ENCODE peak calls at places on chromosomes 6 and 20, in eight cellular contexts. K is right atrium auricular region, S is fibroblast of lung, V is ascending aorta, L is Caco-2, G is left ventricle myocardium inferior, M is HCT116, N is right cardiac atrium. J is an unnamed sample. For H3K4me1, the result is how much of the 10 kb centered on the place peaks cover.

GRCh38 chr6:31806470-31807272 is at the start of gene LSM2:
- DNase-seq in M (peak), K (peak), S (peak), G (peak), V (peak), L (peak), N (peak), J (peak)

GRCh38 chr6:108193120-108193519 is 27.3 kb downstream of the NR2E1 start:
- DNase-seq in M (no peak), G (no peak), S (no peak), V (no peak), L (no peak), K (no peak), N (no peak), J (no peak)

GRCh38 chr20:51749674-51750036 is 18.5 kb downstream of the ATP9A start:
- DNase-seq in K (no peak), N (no peak), L (no peak), S (peak), V (no peak), G (no peak), M (no peak), J (no peak)

GRCh38 chr20:63086421-63087235 is 79.9 kb upstream of the BHLHE23 start:
- DNase-seq in S (no peak), G (peak), N (peak), M (no peak), L (no peak), V (no peak), K (no peak), J (no peak)

GRCh38 chr20:6769953-6770831 is 2.7 kb downstream of the BMP2 start:
- DNase-seq in G (peak), V (no peak), S (peak), K (no peak), N (peak), L (peak), M (no peak), J (no peak)

GRCh38 chr20:59819496-59820203 is 113.8 kb downstream of the SYCP2 start:
- DNase-seq in G (no peak), N (no peak), K (peak), S (no peak), V (no peak), L (no peak), M (no peak), J (peak)

GRCh38 chr6:90263653-90264052 is 33.0 kb downstream of the BACH2 start:
- DNase-seq in K (no peak), V (no peak), G (no peak), M (no peak), N (no peak), L (no peak), S (peak), J (no peak)

GRCh38 chr6:33172307-33173227 is 19.7 kb downstream of the COL11A2 start:
- DNase-seq in V (no peak), M (peak), K (no peak), N (peak), S (peak), L (peak), G (no peak), J (no peak)

GRCh38 chr20:62515280-62515679 is 39.5 kb upstream of the GATA5 start:
- DNase-seq in N (no peak), S (no peak), K (no peak), L (no peak), M (no peak), G (no peak), V (no peak), J (no peak)

GRCh38 chr6:81534934-81535465 is 217.5 kb downstream of the TENT5A start:
- DNase-seq in L (no peak), G (no peak), K (no peak), S (no peak), N (no peak), V (no peak), M (no peak), J (no peak)

GRCh38 chr20:1266167-1266973 is at the start of gene SNPH:
- DNase-seq in K (peak), S (peak), N (peak), M (peak), V (no peak), L (peak), G (peak), J (no peak)

GRCh38 chr6:159953091-159953581 is 15.7 kb upstream of the IGF2R start:
- DNase-seq in L (no peak), M (no peak), K (no peak), N (peak), V (no peak), G (peak), S (peak), J (no peak)

GRCh38 chr6:22153384-22154158 is 143.3 kb downstream of the PRL start:
- DNase-seq in L (no peak), K (no peak), M (no peak), S (no peak), N (no peak), V (no peak), G (no peak), J (no peak)

GRCh38 chr6:106496791-106497190 is 132.5 kb downstream of the RTN4IP1 start:
- DNase-seq in S (no peak), L (no peak), M (no peak), V (no peak), G (no peak), N (no peak), K (no peak), J (no peak)

GRCh38 chr6:53241936-53242335 is 93.3 kb upstream of the GCM1 start:
- DNase-seq in M (no peak), S (no peak), K (no peak), N (no peak), L (no peak), G (no peak), V (no peak), J (no peak)

GRCh38 chr20:62640870-62641748 is 1.2 kb upstream of the SLCO4A1 start:
- DNase-seq in S (no peak), L (no peak), G (no peak), K (no peak), N (peak), V (no peak), M (no peak), J (no peak)

GRCh38 chr6:39083111-39083702 is 31.8 kb downstream of the SAYSD1 start:
- DNase-seq in K (no peak), L (no peak), N (peak), M (no peak), V (no peak), G (no peak), S (no peak), J (peak)

GRCh38 chr20:8473459-8473858 is 341.4 kb downstream of the PLCB1 start:
- DNase-seq in S (peak), G (no peak), K (no peak), N (no peak), M (no peak), L (no peak), V (no peak), J (no peak)

GRCh38 chr6:5672581-5673011 is 334.1 kb downstream of the NRN1 start:
- DNase-seq in L (no peak), V (no peak), K (no peak), S (peak), N (no peak), G (no peak), M (no peak), J (no peak)

GRCh38 chr6:170257376-170257775 is 33.5 kb downstream of the DLL1 start:
- DNase-seq in K (no peak), M (no peak), V (no peak), G (no peak), S (no peak), L (no peak), N (no peak), J (no peak)

GRCh38 chr20:37234254-37234581 is 27.4 kb downstream of the GHRH start:
- DNase-seq in M (no peak), G (no peak), N (no peak), S (no peak), L (no peak), V (no peak), K (no peak), J (no peak)

GRCh38 chr20:51402201-51402600 is 140.3 kb downstream of the NFATC2 start:
- DNase-seq in N (no peak), S (peak), L (no peak), V (no peak), G (no peak), K (no peak), M (no peak), J (no peak)

GRCh38 chr6:163438940-163439335 is 24.4 kb downstream of the QKI start:
- DNase-seq in K (no peak), N (peak), V (no peak), M (no peak), G (peak), L (no peak), S (peak), J (no peak)

GRCh38 chr20:38229376-38230252 is 30.9 kb downstream of the KIAA1755 start:
- DNase-seq in L (peak), N (no peak), M (no peak), G (no peak), K (no peak), V (no peak), S (no peak), J (no peak)

GRCh38 chr20:7379621-7380220 is 560.5 kb downstream of the HAO1 start:
- DNase-seq in M (no peak), L (no peak), S (peak), V (no peak), N (no peak), K (no peak), G (no peak), J (no peak)

GRCh38 chr6:45677381-45677992 is 299.8 kb upstream of the SUPT3H start:
- DNase-seq in K (no peak), G (peak), S (peak), M (no peak), N (no peak), V (no peak), L (no peak), J (peak)

GRCh38 chr6:53530346-53530745 is 14.6 kb downstream of the GCLC start:
- DNase-seq in G (peak), N (no peak), V (no peak), S (peak), L (no peak), M (no peak), K (no peak), J (no peak)

GRCh38 chr20:64044484-64045247 is 4.8 kb downstream of the SOX18 start:
- DNase-seq in V (no peak), K (no peak), G (no peak), N (peak), M (peak), L (no peak), S (peak), J (no peak)

GRCh38 chr6:9507136-9507895 is 907.6 kb downstream of the TFAP2A start:
- DNase-seq in N (no peak), M (no peak), L (no peak), V (no peak), S (no peak), G (no peak), K (no peak), J (no peak)

GRCh38 chr6:158068893-158069799 is 87.5 kb downstream of the SYNJ2 start:
- DNase-seq in N (peak), S (peak), G (no peak), V (peak), M (no peak), L (no peak), K (no peak), J (no peak)

GRCh38 chr20:15045246-15045645 is 707.8 kb upstream of the FLRT3 start:
- DNase-seq in S (no peak), L (no peak), N (peak), M (no peak), K (peak), V (no peak), G (peak), J (no peak)

GRCh38 chr6:119610265-119610664 is 260.7 kb upstream of the MAN1A1 start:
- DNase-seq in K (no peak), M (no peak), V (no peak), S (no peak), N (no peak), L (no peak), G (no peak), J (no peak)

GRCh38 chr6:151005126-151005525 is 139.6 kb downstream of the MTHFD1L start:
- DNase-seq in S (no peak), V (no peak), M (no peak), N (no peak), K (no peak), G (no peak), L (no peak), J (no peak)

GRCh38 chr6:151005896-151006632 is 140.6 kb downstream of the MTHFD1L start:
- DNase-seq in S (no peak), G (no peak), M (no peak), L (no peak), K (no peak), N (no peak), V (no peak), J (no peak)

GRCh38 chr6:151002562-151002961 is 137.1 kb downstream of the MTHFD1L start:
- DNase-seq in N (no peak), G (no peak), L (no peak), V (no peak), S (no peak), M (no peak), K (no peak), J (no peak)

GRCh38 chr6:151007069-151007468 is 141.6 kb downstream of the MTHFD1L start:
- DNase-seq in M (no peak), L (no peak), K (no peak), S (no peak), V (no peak), N (no peak), G (no peak), J (no peak)

DNA sequence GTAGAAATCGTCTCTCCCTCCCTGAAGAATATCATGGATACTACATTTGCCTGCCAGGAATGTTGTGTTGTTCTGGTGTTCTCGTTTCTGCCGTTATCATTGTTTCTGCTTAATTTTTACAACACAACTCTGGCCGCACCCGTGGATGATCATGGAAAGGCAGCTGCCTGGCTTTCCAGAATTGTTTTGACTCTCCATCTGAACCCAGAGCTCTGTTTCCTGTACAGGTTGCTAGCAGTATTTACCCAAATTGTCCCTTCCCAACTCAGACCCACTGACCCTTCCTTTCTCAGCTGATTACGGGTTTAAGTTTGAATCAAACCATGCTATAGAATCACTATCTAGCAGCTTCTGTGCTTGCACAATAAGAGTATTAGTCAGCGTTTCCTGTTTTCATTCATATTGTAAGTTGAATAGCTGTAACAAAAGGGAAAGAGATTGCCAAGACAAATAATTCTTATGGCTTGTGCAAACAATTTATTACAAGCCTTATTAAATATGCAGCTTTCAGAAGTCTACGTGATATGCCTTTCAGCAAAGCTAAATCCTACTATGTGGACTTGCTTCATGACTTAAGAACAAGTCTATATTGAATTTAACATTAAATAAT is 139.0 kb downstream of the MTHFD1L start:
- DNase-seq in M (no peak), G (no peak), K (peak), S (peak), V (no peak), L (no peak), N (no peak), J (no peak)
- H3K4me1 ChIP-seq in M (under half), G (under half), K (under half), S (under half), V (under half), L (under half), N (under half), J (under half)

GRCh38 chr6:101117397-101118185 is 236.5 kb upstream of the ASCC3 start:
- DNase-seq in N (peak), S (no peak), M (no peak), K (no peak), G (no peak), V (no peak), L (no peak), J (no peak)

GRCh38 chr6:101125380-101125971 is 244.3 kb upstream of the ASCC3 start:
- DNase-seq in N (no peak), M (no peak), L (no peak), S (no peak), G (no peak), V (no peak), K (no peak), J (no peak)

GRCh38 chr6:101116337-101116736 is 235.2 kb upstream of the ASCC3 start:
- DNase-seq in L (no peak), K (no peak), N (no peak), V (no peak), G (no peak), S (no peak), M (no peak), J (no peak)

GRCh38 chr6:101126501-101126900 is 245.4 kb upstream of the ASCC3 start:
- DNase-seq in M (no peak), K (no peak), L (no peak), N (no peak), S (no peak), G (no peak), V (no peak), J (no peak)

DNA sequence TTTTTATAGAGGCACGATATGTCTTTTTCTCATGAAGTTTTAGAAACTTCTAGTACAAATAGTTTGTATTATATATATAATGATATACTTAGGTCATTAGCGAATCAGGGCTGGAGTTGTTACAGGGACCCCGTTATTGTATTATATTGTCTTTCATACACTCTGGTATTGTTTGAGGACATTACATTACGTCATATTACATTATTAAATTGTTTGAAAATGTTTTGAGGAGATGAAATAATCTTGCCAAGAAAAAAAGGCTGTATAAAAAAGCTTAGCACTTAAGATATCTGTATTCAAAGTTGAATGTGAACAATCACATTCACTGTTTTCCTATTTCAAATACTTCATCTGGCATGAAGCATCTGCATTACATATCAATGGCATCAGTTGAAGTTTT is 239.6 kb upstream of the ASCC3 start:
- DNase-seq in K (no peak), L (no peak), V (no peak), G (no peak), S (no peak), M (no peak), N (no peak), J (no peak)
- H3K4me1 ChIP-seq in K (under half), L (under half), V (under half), G (under half), S (under half), M (under half), N (under half), J (under half)

GRCh38 chr6:43814111-43814510 is 44.1 kb downstream of the VEGFA start:
- DNase-seq in N (no peak), V (no peak), M (no peak), G (no peak), K (no peak), L (no peak), S (no peak), J (no peak)

GRCh38 chr6:43808412-43808811 is 38.4 kb downstream of the VEGFA start:
- DNase-seq in S (no peak), M (no peak), G (no peak), K (no peak), V (no peak), N (no peak), L (no peak), J (no peak)

GRCh38 chr6:43809417-43810305 is 39.6 kb downstream of the VEGFA start:
- DNase-seq in K (no peak), S (peak), M (no peak), L (no peak), N (no peak), V (no peak), G (no peak), J (no peak)

GRCh38 chr6:43812850-43813584 is 43.0 kb downstream of the VEGFA start:
- DNase-seq in K (no peak), S (no peak), M (no peak), V (no peak), G (no peak), N (no peak), L (peak), J (no peak)

DNA sequence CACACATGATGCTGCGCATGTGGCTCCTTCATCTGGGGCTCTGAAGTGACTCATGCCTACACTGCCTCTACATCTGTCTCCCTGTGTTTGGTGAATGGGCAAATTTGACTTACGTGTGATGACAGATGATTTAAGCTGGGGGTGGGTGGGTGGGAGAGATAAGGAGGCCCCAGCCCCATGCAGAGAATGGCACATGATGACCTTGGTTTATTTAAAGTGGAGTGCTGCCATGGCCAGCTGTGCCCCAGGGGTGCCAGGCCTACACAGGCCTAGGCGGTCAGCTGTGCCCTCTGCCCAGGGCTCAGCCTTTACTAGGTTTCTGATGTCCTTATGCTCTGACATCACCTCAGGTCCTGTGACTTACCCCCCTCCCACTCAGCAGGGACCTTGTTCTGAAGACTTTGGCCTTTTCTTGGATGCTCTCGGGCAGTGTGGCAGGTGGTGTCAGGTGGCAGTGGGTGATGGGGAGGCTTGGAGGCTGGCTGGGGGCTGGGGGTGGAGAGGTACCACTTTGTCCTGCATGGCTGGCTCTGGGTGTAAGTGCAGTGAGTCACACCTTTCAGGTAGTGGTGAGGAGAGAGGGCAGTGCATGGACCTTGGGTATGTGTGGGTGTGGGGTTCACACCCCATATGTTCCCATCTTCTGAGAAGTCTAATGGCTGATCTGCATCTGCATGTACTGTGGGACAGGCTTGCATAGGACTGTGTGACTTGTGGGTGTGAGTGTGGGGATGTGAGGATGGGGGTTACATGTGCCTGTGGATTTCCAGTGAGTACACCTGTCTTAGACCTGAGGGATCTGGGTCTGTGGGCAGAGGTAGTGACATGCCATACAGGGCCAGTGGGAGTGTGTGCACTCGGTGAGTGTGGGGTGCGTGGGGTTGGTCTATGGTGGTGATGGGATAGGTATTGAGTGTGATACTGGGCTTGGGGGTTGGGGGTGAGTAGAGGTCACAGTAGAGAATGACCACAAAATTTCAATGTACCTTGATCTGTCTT is 41.4 kb downstream of the VEGFA start:
- DNase-seq in M (no peak), V (no peak), K (no peak), G (no peak), S (no peak), L (no peak), N (no peak), J (no peak)
- H3K4me1 ChIP-seq in M (under half), V (under half), K (under half), G (under half), S (under half), L (half or more), N (under half), J (under half)

GRCh38 chr20:24017160-24017761 is 28.7 kb upstream of the GGTLC1 start:
- DNase-seq in S (no peak), L (no peak), N (no peak), V (no peak), G (no peak), M (no peak), K (no peak), J (no peak)
- H3K4me1 ChIP-seq in S (under half), L (under half), N (under half), V (under half), G (under half), M (under half), K (under half), J (under half)

GRCh38 chr6:6699741-6700367 is 111.3 kb downstream of the LY86 start:
- DNase-seq in M (peak), V (no peak), N (peak), K (peak), S (peak), G (peak), L (no peak), J (no peak)
- H3K4me1 ChIP-seq in M (under half), V (under half), N (under half), K (under half), S (under half), G (half or more), L (under half), J (under half)

GRCh38 chr6:7905416-7905815 is 5.2 kb downstream of the TXNDC5 start:
- DNase-seq in N (no peak), S (no peak), L (no peak), M (no peak), K (no peak), G (no peak), V (no peak), J (no peak)

GRCh38 chr6:7904654-7905319 is 5.8 kb downstream of the TXNDC5 start:
- DNase-seq in N (no peak), M (no peak), G (no peak), L (no peak), S (no peak), K (no peak), V (no peak), J (no peak)

GRCh38 chr6:7906741-7907140 is 3.8 kb downstream of the TXNDC5 start:
- DNase-seq in N (no peak), M (no peak), K (no peak), V (no peak), L (no peak), S (no peak), G (no peak), J (no peak)

GRCh38 chr6:7909323-7910276 is 988 bp downstream of the TXNDC5 start:
- DNase-seq in N (peak), V (no peak), G (peak), M (no peak), S (peak), K (no peak), L (peak), J (no peak)

GRCh38 chr6:7907159-7907558 is 3.4 kb downstream of the TXNDC5 start:
- DNase-seq in V (no peak), K (no peak), M (no peak), N (no peak), S (no peak), G (no peak), L (no peak), J (no peak)
- H3K4me1 ChIP-seq in V (under half), K (under half), M (under half), N (under half), S (under half), G (half or more), L (under half), J (under half)